ENCODE peak calls at places on chromosomes 16 and 17, in nine cellular contexts. Y, Q, B, A, N, D, K, Z and V are unnamed samples.

GRCh38 chr16:77131398-77131797 is 59.6 kb upstream of the MON1B start:
- DNase-seq in N (no peak), A (no peak), Z (no peak), K (no peak), D (no peak), Y (no peak), Q (no peak), B (no peak), V (no peak)

GRCh38 chr17:72978593-72979218 is 113.8 kb downstream of the SLC39A11 start:
- DNase-seq in Q (no peak), Y (no peak), A (no peak), B (no peak), K (no peak), D (no peak), N (no peak), Z (no peak), V (no peak)

GRCh38 chr17:20997711-20998570 is 44.9 kb downstream of the USP22 start:
- DNase-seq in Q (no peak), A (no peak), Z (no peak), B (peak), Y (peak), K (no peak), N (no peak), D (no peak), V (no peak)

GRCh38 chr17:45812102-45812501 is 28.0 kb downstream of the CRHR1 start:
- DNase-seq in K (no peak), Z (no peak), Y (no peak), A (no peak), Q (no peak), D (no peak), B (peak), N (no peak), V (no peak)

GRCh38 chr17:62601438-62601837 is 26.0 kb upstream of the MRC2 start:
- DNase-seq in Q (no peak), K (no peak), Y (no peak), A (no peak), D (no peak), N (no peak), B (no peak), Z (no peak), V (no peak)

GRCh38 chr17:37488009-37488604 is 1.6 kb upstream of the DUSP14 start:
- DNase-seq in Y (no peak), D (peak), B (no peak), Q (peak), K (no peak), N (no peak), A (no peak), Z (no peak), V (no peak)

GRCh38 chr16:4855371-4855770 is 8.1 kb downstream of the UBN1 start:
- DNase-seq in Q (no peak), A (no peak), B (no peak), K (no peak), Z (no peak), Y (no peak), D (no peak), N (no peak), V (no peak)

GRCh38 chr17:63441654-63442053 is 4.5 kb downstream of the CYB561 start:
- DNase-seq in B (no peak), Z (no peak), Q (no peak), D (no peak), A (no peak), N (no peak), Y (no peak), K (no peak), V (no peak)

GRCh38 chr17:38702166-38702899 is 2.7 kb upstream of the MLLT6 start:
- DNase-seq in Q (peak), Z (peak), K (peak), D (peak), N (peak), B (peak), Y (peak), A (peak), V (peak)

GRCh38 chr17:1196946-1197345 is 17.2 kb upstream of the ABR start:
- DNase-seq in Z (no peak), Y (no peak), D (no peak), K (no peak), A (no peak), B (no peak), Q (no peak), N (no peak), V (no peak)

GRCh38 chr16:30893744-30894539 is at the start of gene BCL7C:
- DNase-seq in D (peak), N (peak), Y (peak), Z (peak), B (peak), A (peak), Q (peak), K (peak), V (peak)

GRCh38 chr17:6254036-6254435 is 180.9 kb downstream of the AIPL1 start:
- DNase-seq in B (no peak), Z (no peak), D (no peak), K (no peak), Q (no peak), N (no peak), Y (no peak), A (no peak), V (no peak)

GRCh38 chr17:75688209-75688771 is 21.2 kb downstream of the SAP30BP start:
- DNase-seq in Z (no peak), B (peak), Y (peak), D (peak), N (no peak), Q (no peak), K (no peak), A (peak), V (no peak)

GRCh38 chr17:14593956-14594355 is 293.1 kb downstream of the HS3ST3B1 start:
- DNase-seq in Y (no peak), Q (no peak), B (no peak), K (no peak), A (no peak), Z (no peak), D (no peak), N (no peak), V (no peak)

GRCh38 chr16:31496670-31497069 is 11.5 kb downstream of the RUSF1 start:
- DNase-seq in Q (no peak), A (no peak), Z (no peak), Y (no peak), N (no peak), K (no peak), B (no peak), D (no peak), V (no peak)

GRCh38 chr17:15408803-15409202 is 58.6 kb downstream of the CDRT4 start:
- DNase-seq in Q (no peak), B (no peak), D (no peak), N (no peak), Y (no peak), Z (no peak), K (no peak), A (no peak), V (no peak)

GRCh38 chr16:67666032-67666537 is 465 bp downstream of the ENKD1 start:
- DNase-seq in K (no peak), B (no peak), N (no peak), Z (no peak), Q (no peak), Y (peak), D (no peak), A (no peak), V (peak)

GRCh38 chr17:13162361-13162760 is 144.5 kb upstream of the ELAC2 start:
- DNase-seq in Y (no peak), A (no peak), Q (no peak), K (no peak), B (no peak), Z (no peak), N (no peak), D (no peak), V (no peak)

GRCh38 chr17:70613681-70614080 is 444.3 kb downstream of the KCNJ2 start:
- DNase-seq in N (no peak), D (no peak), Y (no peak), K (no peak), A (no peak), Q (no peak), Z (no peak), B (no peak), V (no peak)

GRCh38 chr17:6023452-6023851 is 46.7 kb upstream of the WSCD1 start:
- DNase-seq in Q (no peak), D (no peak), N (no peak), Y (no peak), Z (no peak), A (no peak), K (no peak), B (no peak), V (no peak)

GRCh38 chr17:9414471-9414870 is 161.1 kb downstream of the STX8 start:
- DNase-seq in Y (no peak), N (no peak), Q (no peak), A (no peak), D (no peak), B (peak), K (no peak), Z (no peak), V (no peak)

GRCh38 chr16:28526201-28527099 is 12.3 kb downstream of the NUPR1 start:
- DNase-seq in D (no peak), Y (no peak), B (no peak), A (no peak), Q (no peak), N (no peak), K (no peak), Z (no peak), V (no peak)

GRCh38 chr16:46727630-46728029 is 20.5 kb downstream of the MYLK3 start:
- DNase-seq in Y (peak), N (no peak), B (no peak), A (no peak), K (peak), D (no peak), Z (peak), Q (no peak), V (no peak)

GRCh38 chr16:3017806-3018506 is at the start of gene CLDN6:
- DNase-seq in N (no peak), Z (no peak), B (peak), Q (no peak), Y (no peak), A (no peak), D (peak), K (no peak), V (no peak)
- TF ChIP-seq CTCF in N (no peak), Z (peak), B (peak), Q (no peak), Y (no peak), A (no peak), D (no peak), K (no peak), V (peak)

GRCh38 chr16:35188288-35189155 is 1729.1 kb downstream of the TP53TG3F start:
- DNase-seq in B (peak), K (no peak), N (no peak), Y (no peak), Q (no peak), D (peak), Z (no peak), A (no peak), V (no peak)
- TF ChIP-seq CTCF in B (peak), K (no peak), N (no peak), Y (no peak), Q (no peak), D (no peak), Z (no peak), A (no peak), V (no peak)

GRCh38 chr16:79253100-79253631 is 347.4 kb downstream of the MAF start:
- DNase-seq in Y (no peak), D (no peak), K (no peak), N (peak), A (peak), Q (no peak), Z (no peak), B (no peak), V (no peak)

GRCh38 chr16:79250457-79251098 is 350.0 kb downstream of the MAF start:
- DNase-seq in Z (no peak), A (no peak), Y (no peak), D (no peak), K (no peak), B (no peak), Q (no peak), N (peak), V (no peak)

DNA sequence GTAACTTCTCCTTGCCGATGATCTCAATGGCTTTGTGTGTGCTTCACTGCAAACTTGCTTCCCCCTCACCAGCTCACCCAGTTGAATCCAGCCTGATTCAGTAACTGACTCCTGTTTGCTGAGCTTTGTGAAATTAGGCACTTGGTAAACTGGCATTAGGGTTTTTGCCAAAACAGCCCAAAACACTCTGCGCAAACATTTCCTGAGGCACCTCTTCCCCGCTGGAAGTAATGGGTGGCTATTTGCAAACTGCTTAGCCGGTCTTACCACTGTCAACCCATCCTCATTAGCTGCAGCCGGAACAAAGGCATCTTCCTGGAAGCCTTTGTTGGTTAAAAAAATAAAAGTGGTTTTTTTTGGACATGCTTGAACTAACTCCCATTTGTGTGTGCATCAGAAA is 353.2 kb downstream of the MAF start:
- DNase-seq in N (no peak), Y (no peak), K (no peak), Z (no peak), D (no peak), Q (no peak), B (no peak), A (no peak), V (no peak)
- TF ChIP-seq CTCF in N (no peak), Y (no peak), K (no peak), Z (no peak), D (no peak), Q (no peak), B (no peak), A (no peak), V (no peak)

GRCh38 chr17:81911277-81911961 is at the start of gene PCYT2:
- DNase-seq in B (peak), A (peak), N (peak), D (peak), Z (peak), K (peak), Q (peak), Y (peak), V (peak)
- TF ChIP-seq CTCF in B (peak), A (no peak), N (no peak), D (no peak), Z (no peak), K (no peak), Q (no peak), Y (no peak), V (no peak)